ENCODE peak calls at places on chromosomes 5 and 9, in four cellular contexts. T is left lung, W is AG04450, A is natural killer cell. D is an unnamed sample.

GRCh38 chr9:135504262-135505229 is 4.1 kb downstream of the MRPS2 start:
- DNase-seq in T (no peak), W (no peak), A (peak), D (peak)

GRCh38 chr5:121279801-121280200 is 571.9 kb upstream of the FTMT start:
- DNase-seq in T (no peak), W (no peak), A (no peak), D (no peak)

GRCh38 chr9:126860757-126861466 is 473 bp downstream of the ZBTB34 start:
- DNase-seq in T (peak), W (no peak), A (peak), D (no peak)

GRCh38 chr9:15182003-15182695 is 124.9 kb downstream of the TTC39B start:
- DNase-seq in T (no peak), W (no peak), A (no peak), D (no peak)

GRCh38 chr5:3034881-3035280 is 283.4 kb upstream of the IRX2 start:
- DNase-seq in T (no peak), W (no peak), A (no peak), D (no peak)

GRCh38 chr5:163489055-163489744 is 16.2 kb upstream of the MAT2B start:
- DNase-seq in T (no peak), W (no peak), A (no peak), D (peak)

GRCh38 chr5:159704160-159704559 is 212.1 kb upstream of the ADRA1B start:
- DNase-seq in T (no peak), W (no peak), A (no peak), D (no peak)

GRCh38 chr5:153796527-153796926 is 242.2 kb downstream of the FAM114A2 start:
- DNase-seq in T (no peak), W (no peak), A (no peak), D (no peak)

GRCh38 chr5:24855485-24855884 is 210.7 kb upstream of the CDH10 start:
- DNase-seq in T (no peak), W (no peak), A (no peak), D (no peak)

GRCh38 chr5:128053291-128053954 is 30.1 kb upstream of the SLC12A2 start:
- DNase-seq in T (no peak), W (peak), A (no peak), D (peak)

GRCh38 chr5:140737486-140737885 is 37.2 kb downstream of the ZMAT2 start:
- DNase-seq in T (no peak), W (no peak), A (no peak), D (no peak)

GRCh38 chr9:127530206-127530941 is 79.1 kb downstream of the LRSAM1 start:
- DNase-seq in T (no peak), W (no peak), A (no peak), D (no peak)

GRCh38 chr5:68290260-68290674 is 74.7 kb downstream of the PIK3R1 start:
- DNase-seq in T (no peak), W (peak), A (no peak), D (peak)

GRCh38 chr5:78640622-78641021 is 8.0 kb downstream of the LHFPL2 start:
- DNase-seq in T (no peak), W (no peak), A (no peak), D (peak)

GRCh38 chr5:87210743-87211142 is 56.9 kb upstream of the RASA1 start:
- DNase-seq in T (no peak), W (no peak), A (no peak), D (no peak)

GRCh38 chr9:12774861-12775367 is at the start of gene LURAP1L:
- DNase-seq in T (peak), W (peak), A (no peak), D (peak)

GRCh38 chr9:134325813-134326753 is at the start of gene RXRA:
- DNase-seq in T (peak), W (peak), A (peak), D (peak)

GRCh38 chr9:92100237-92100911 is 14.8 kb downstream of the SPTLC1 start:
- DNase-seq in T (no peak), W (peak), A (no peak), D (peak)

GRCh38 chr9:119179701-119180100 is 189.5 kb downstream of the BRINP1 start:
- DNase-seq in T (no peak), W (no peak), A (no peak), D (no peak)

GRCh38 chr5:154508114-154508513 is 30.1 kb upstream of the HAND1 start:
- DNase-seq in T (no peak), W (no peak), A (no peak), D (no peak)

GRCh38 chr5:28809811-28810750 is 1771.7 kb upstream of the CDH9 start:
- DNase-seq in T (no peak), W (no peak), A (no peak), D (no peak)

GRCh38 chr5:6396836-6397535 is 18.6 kb upstream of the MED10 start:
- DNase-seq in T (no peak), W (no peak), A (no peak), D (no peak)

GRCh38 chr5:128201065-128201926 is 117.7 kb downstream of the SLC12A2 start:
- DNase-seq in T (peak), W (no peak), A (peak), D (peak)

GRCh38 chr9:71769175-71770165 is 1.2 kb upstream of the CEMIP2 start:
- DNase-seq in T (peak), W (no peak), A (peak), D (peak)

GRCh38 chr9:72292874-72293607 is 72.0 kb downstream of the ZFAND5 start:
- DNase-seq in T (peak), W (no peak), A (no peak), D (peak)

GRCh38 chr5:154403234-154403633 is 42.6 kb upstream of the SAP30L start:
- DNase-seq in T (no peak), W (no peak), A (no peak), D (no peak)

GRCh38 chr9:132247942-132248341 is 86.1 kb downstream of the NTNG2 start:
- DNase-seq in T (no peak), W (no peak), A (no peak), D (no peak)

GRCh38 chr9:137453643-137454081 is 5.5 kb downstream of the NSMF start:
- DNase-seq in T (peak), W (peak), A (peak), D (peak)

GRCh38 chr9:115672477-115673316 is 480.9 kb upstream of the PAPPA start:
- DNase-seq in T (no peak), W (peak), A (no peak), D (peak)

GRCh38 chr5:151278845-151279244 is 24.7 kb downstream of the SLC36A3 start:
- DNase-seq in T (no peak), W (no peak), A (no peak), D (no peak)

GRCh38 chr9:108386859-108387384 is 468.9 kb downstream of the ACTL7B start:
- DNase-seq in T (no peak), W (peak), A (no peak), D (peak)
- TF ChIP-seq CTCF in T (no peak), W (no peak), A (no peak), D (no peak)

GRCh38 chr5:178216088-178216534 is 11.8 kb downstream of the HNRNPAB start:
- DNase-seq in T (no peak), W (no peak), A (no peak), D (no peak)
- TF ChIP-seq CTCF in T (no peak), W (no peak), A (no peak), D (no peak)

DNA sequence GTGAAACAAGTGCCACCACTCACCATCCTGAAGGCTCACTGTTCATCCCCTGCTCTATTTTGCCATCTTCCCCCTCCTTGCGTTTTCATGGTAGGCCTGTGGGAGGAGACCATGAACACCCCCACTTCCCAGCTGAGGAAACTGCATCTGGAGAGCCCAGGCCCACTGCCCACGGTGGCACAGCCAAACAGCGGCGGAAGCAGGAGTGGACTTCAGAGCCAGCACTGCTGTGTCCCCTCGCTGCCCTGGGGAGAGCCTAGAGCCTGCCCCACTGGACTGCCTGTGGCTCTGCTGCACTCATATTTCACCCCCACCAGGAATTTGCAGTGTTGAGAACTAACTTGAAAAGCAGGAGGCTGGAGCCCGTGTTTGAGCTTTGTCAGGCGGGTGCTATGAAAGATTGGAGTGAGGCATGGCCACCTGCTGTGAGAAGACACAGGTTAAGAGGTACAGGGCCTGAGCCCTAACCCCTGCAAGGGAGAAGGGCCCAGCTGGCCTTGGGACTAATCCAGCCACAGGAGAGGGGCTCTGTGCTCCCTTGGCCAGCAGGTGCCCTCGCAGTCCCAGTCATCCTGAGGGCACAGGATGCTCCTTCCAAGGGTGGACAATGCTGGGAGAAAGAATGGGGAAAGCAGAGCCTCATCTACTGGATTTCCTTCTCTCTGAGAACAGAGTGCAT is 79.0 kb downstream of the MACROH2A1 start:
- DNase-seq in T (no peak), W (no peak), A (no peak), D (no peak)
- TF ChIP-seq CTCF in T (no peak), W (peak), A (no peak), D (peak)

DNA sequence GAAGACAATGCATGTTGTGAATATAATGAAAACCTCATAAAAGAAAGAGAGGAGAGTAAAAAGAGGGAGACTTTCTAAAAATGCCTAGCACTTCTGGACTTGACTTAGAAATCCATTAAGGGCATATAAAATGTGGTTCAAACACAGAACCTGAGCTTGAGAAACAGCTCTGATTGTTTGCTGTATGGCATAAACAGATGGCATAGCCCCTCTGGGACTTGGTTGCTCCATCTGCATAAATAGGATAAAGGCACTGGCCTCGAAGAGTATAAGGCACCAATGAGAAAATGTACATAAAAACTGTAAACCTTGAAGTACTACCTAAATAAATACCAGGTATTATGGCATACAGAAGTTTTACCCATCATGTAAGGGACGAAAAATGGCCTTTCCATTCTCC is 23.8 kb downstream of the MRPS27 start:
- DNase-seq in T (no peak), W (no peak), A (no peak), D (no peak)
- TF ChIP-seq CTCF in T (no peak), W (no peak), A (no peak), D (no peak)

DNA sequence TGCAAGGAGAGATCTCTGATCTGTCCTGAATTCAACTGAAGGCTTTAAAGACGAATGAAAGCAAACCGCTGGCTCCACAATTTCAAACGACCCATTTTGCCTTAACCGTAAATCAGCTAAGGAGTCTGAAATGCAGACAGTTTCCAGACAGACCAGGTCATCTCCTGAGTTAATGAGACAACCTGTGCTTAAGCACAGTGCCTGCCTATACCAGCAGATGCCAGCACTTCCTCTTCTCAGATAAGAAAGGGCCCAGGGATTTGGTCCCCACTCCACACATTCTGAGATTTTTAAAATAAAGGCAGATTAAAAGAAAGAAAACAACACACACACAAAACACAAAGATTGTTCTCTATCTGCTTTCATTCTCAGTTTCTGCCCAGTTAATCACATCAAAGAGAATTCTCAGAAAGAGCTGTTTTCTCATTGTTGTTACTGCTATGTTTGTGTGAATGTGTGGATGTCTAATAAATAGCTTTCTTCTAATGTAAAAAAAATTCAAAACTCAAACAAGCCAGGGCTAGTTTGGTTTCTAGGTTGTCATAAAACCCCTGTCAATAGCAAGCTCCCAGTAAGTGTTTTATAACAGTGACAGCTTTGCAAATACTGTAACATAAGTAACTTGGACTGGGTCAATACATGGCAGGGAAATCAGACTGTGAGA is 157.7 kb upstream of the SLC24A2 start:
- DNase-seq in T (no peak), W (no peak), A (no peak), D (peak)
- TF ChIP-seq CTCF in T (no peak), W (peak), A (no peak), D (peak)

GRCh38 chr9:123091459-123091858 is 58.0 kb downstream of the GPR21 start:
- DNase-seq in T (no peak), W (no peak), A (no peak), D (no peak)
- TF ChIP-seq CTCF in T (no peak), W (peak), A (no peak), D (peak)

GRCh38 chr5:23840083-23840482 is 332.7 kb downstream of the PRDM9 start:
- DNase-seq in T (no peak), W (no peak), A (no peak), D (no peak)
- TF ChIP-seq CTCF in T (no peak), W (no peak), A (no peak), D (no peak)

DNA sequence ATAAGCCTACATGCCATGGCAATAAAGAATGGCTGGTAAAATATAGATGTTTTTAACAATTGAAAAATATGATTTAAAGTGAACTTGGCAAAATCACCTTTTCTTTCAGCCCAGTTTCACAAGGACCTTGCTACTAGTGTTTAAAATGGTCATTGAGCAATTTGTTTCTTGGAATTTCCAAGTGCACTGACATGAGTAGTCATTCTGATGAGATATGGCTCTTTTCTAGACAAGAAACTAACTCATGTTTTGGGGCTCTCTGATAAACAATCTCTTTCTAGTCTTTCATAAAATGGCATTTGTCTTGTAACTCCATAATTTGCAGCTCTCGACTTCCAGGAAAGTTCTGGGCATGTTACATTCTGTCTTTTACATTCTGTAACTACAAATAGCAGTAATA is 176.8 kb downstream of the NR2F1-AS1 start:
- DNase-seq in T (no peak), W (no peak), A (no peak), D (no peak)
- TF ChIP-seq CTCF in T (no peak), W (no peak), A (no peak), D (no peak)

DNA sequence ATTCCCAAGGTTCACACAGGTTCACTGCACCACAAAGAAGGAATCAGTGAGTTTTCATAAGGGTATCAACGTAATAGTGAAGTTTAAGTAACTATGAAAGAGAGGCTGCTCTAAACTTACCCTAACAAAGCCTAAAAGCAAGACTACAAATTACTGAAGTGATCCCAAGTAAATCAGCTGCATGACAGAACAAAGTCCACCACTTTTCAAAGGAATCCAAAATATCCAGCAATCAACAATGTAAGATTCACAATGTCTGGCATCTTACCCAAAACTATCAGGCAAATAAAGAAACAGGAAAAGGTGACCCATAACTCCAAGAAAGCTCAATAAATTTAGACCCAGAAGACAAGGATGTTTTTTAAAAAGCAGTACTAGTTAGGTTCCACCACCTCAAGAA is 70.1 kb downstream of the GNAQ start:
- DNase-seq in T (no peak), W (no peak), A (no peak), D (no peak)
- TF ChIP-seq CTCF in T (no peak), W (no peak), A (no peak), D (no peak)

DNA sequence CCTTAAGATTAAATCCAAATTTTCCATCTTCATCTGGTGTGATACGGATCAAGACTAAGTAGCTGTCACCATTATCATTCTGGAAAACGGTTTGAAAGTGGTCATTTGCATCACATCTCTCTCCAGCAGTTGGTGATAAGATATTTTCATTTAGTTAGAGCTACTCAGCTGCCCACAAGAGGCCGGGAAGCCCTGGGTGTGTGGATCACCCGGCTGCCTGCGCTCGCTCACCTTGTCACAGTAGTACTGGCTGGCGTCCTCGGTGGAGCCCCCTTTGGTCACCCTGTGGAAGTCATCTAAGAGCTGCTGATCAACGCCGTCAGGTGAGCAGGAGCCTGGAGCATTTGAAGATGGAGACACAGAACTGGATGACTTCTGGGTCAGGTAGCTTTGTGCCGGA is 88.1 kb downstream of the PTPN3 start:
- DNase-seq in T (no peak), W (no peak), A (no peak), D (no peak)
- TF ChIP-seq CTCF in T (no peak), W (no peak), A (no peak), D (peak)